ENCODE peak calls at places on chromosomes 12 and 14, in ten cellular contexts. One of them, this sample, is unnamed.

GRCh38 chr14:54652188-54652889 is 85.4 kb downstream of the SAMD4A start:
- DNase-seq in AG10803: peak
- DNase-seq in glutamatergic neuron: no peak
- DNase-seq in HFF-Myc: peak
- DNase-seq in transverse colon: peak
- DNase-seq in AG04449: peak
- DNase-seq in choroid plexus epithelial cell: peak
- DNase-seq in D721Med: no peak
- DNase-seq in MCF 10A: peak
- DNase-seq in fibroblast of villous mesenchyme: peak
- DNase-seq in this sample: peak

GRCh38 chr12:5487971-5488955 is 56.4 kb downstream of the NTF3 start:
- DNase-seq in transverse colon: no peak
- DNase-seq in MCF 10A: no peak
- DNase-seq in AG04449: no peak
- DNase-seq in AG10803: peak
- DNase-seq in HFF-Myc: no peak
- DNase-seq in fibroblast of villous mesenchyme: peak
- DNase-seq in glutamatergic neuron: no peak
- DNase-seq in choroid plexus epithelial cell: no peak
- DNase-seq in D721Med: no peak
- DNase-seq in this sample: no peak

GRCh38 chr14:22463763-22464173 is 125.3 kb downstream of the DAD1 start:
- DNase-seq in AG04449: no peak
- DNase-seq in HFF-Myc: no peak
- DNase-seq in MCF 10A: no peak
- DNase-seq in glutamatergic neuron: no peak
- DNase-seq in choroid plexus epithelial cell: no peak
- DNase-seq in D721Med: no peak
- DNase-seq in AG10803: no peak
- DNase-seq in transverse colon: no peak
- DNase-seq in fibroblast of villous mesenchyme: no peak
- DNase-seq in this sample: no peak

GRCh38 chr12:3313655-3314305 is 177.2 kb upstream of the PRMT8 start:
- DNase-seq in glutamatergic neuron: peak
- DNase-seq in choroid plexus epithelial cell: peak
- DNase-seq in AG04449: no peak
- DNase-seq in AG10803: peak
- DNase-seq in transverse colon: no peak
- DNase-seq in fibroblast of villous mesenchyme: no peak
- DNase-seq in D721Med: no peak
- DNase-seq in MCF 10A: no peak
- DNase-seq in HFF-Myc: no peak
- DNase-seq in this sample: no peak

GRCh38 chr12:120495189-120495722 is 657 bp upstream of the DYNLL1 start:
- DNase-seq in D721Med: no peak
- DNase-seq in MCF 10A: no peak
- DNase-seq in AG10803: no peak
- DNase-seq in choroid plexus epithelial cell: peak
- DNase-seq in AG04449: no peak
- DNase-seq in glutamatergic neuron: no peak
- DNase-seq in transverse colon: no peak
- DNase-seq in fibroblast of villous mesenchyme: peak
- DNase-seq in HFF-Myc: no peak
- DNase-seq in this sample: no peak

GRCh38 chr14:61466249-61466904 is 145.0 kb downstream of the PRKCH start:
- DNase-seq in D721Med: no peak
- DNase-seq in AG10803: peak
- DNase-seq in choroid plexus epithelial cell: peak
- DNase-seq in MCF 10A: peak
- DNase-seq in AG04449: peak
- DNase-seq in HFF-Myc: no peak
- DNase-seq in glutamatergic neuron: no peak
- DNase-seq in fibroblast of villous mesenchyme: peak
- DNase-seq in transverse colon: peak
- DNase-seq in this sample: peak

GRCh38 chr12:58465418-58465817 is 454.9 kb downstream of the LRIG3 start:
- DNase-seq in transverse colon: no peak
- DNase-seq in AG04449: no peak
- DNase-seq in fibroblast of villous mesenchyme: peak
- DNase-seq in glutamatergic neuron: no peak
- DNase-seq in D721Med: no peak
- DNase-seq in AG10803: no peak
- DNase-seq in choroid plexus epithelial cell: peak
- DNase-seq in MCF 10A: no peak
- DNase-seq in HFF-Myc: no peak
- DNase-seq in this sample: no peak

GRCh38 chr12:123049398-123050250 is 69.1 kb downstream of the ARL6IP4 start:
- DNase-seq in transverse colon: no peak
- DNase-seq in MCF 10A: no peak
- DNase-seq in glutamatergic neuron: no peak
- DNase-seq in fibroblast of villous mesenchyme: no peak
- DNase-seq in choroid plexus epithelial cell: peak
- DNase-seq in AG04449: no peak
- DNase-seq in HFF-Myc: no peak
- DNase-seq in D721Med: no peak
- DNase-seq in AG10803: peak
- DNase-seq in this sample: no peak

GRCh38 chr12:70074510-70074909 is 168.7 kb upstream of the CNOT2 start:
- DNase-seq in transverse colon: no peak
- DNase-seq in choroid plexus epithelial cell: no peak
- DNase-seq in fibroblast of villous mesenchyme: no peak
- DNase-seq in AG10803: no peak
- DNase-seq in AG04449: no peak
- DNase-seq in glutamatergic neuron: no peak
- DNase-seq in HFF-Myc: no peak
- DNase-seq in D721Med: no peak
- DNase-seq in MCF 10A: no peak
- DNase-seq in this sample: no peak

DNA sequence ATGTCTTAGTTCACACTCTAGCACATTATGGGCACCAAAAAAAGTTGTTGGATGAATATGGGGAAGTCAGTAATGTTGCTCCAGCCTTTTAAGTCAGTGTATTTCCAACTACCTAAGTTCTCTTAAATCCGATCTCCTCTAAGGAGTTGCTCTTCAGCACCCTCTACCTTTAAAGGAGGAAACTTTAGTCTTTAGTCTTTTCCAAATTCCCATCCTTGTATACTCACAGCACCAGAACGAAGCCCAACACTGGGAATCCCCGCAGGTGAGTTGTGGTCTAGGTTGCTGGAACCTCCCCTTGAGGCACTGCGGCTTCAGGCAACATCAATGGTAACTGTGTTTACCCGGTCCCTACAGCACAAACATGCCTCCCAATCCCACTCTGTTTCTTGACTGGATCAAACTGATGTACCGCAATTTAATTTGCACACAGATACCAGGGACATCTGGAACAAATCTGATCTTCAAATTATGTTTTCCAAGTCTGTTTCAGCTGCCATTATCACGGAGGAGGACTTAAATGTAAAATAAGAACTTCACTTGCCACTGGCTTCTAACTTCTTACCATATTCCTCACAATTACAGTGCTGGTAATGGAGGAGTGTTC is 179.0 kb downstream of the FOXN3 start:
- DNase-seq in MCF 10A: peak
- DNase-seq in AG10803: peak
- DNase-seq in glutamatergic neuron: no peak
- DNase-seq in choroid plexus epithelial cell: peak
- DNase-seq in fibroblast of villous mesenchyme: peak
- DNase-seq in transverse colon: no peak
- DNase-seq in HFF-Myc: no peak
- DNase-seq in D721Med: no peak
- DNase-seq in AG04449: no peak
- DNase-seq in this sample: no peak
- TF ChIP-seq CTCF in MCF 10A: peak
- TF ChIP-seq CTCF in AG10803: peak
- TF ChIP-seq CTCF in glutamatergic neuron: no peak
- TF ChIP-seq CTCF in choroid plexus epithelial cell: peak
- TF ChIP-seq CTCF in fibroblast of villous mesenchyme: peak
- TF ChIP-seq CTCF in transverse colon: peak
- TF ChIP-seq CTCF in HFF-Myc: peak
- TF ChIP-seq CTCF in D721Med: peak
- TF ChIP-seq CTCF in AG04449: no peak
- TF ChIP-seq CTCF in this sample: no peak

GRCh38 chr14:73729556-73730265 is 15.5 kb upstream of the PNMA1 start:
- DNase-seq in D721Med: no peak
- DNase-seq in MCF 10A: no peak
- DNase-seq in fibroblast of villous mesenchyme: no peak
- DNase-seq in transverse colon: no peak
- DNase-seq in glutamatergic neuron: no peak
- DNase-seq in AG04449: no peak
- DNase-seq in choroid plexus epithelial cell: no peak
- DNase-seq in AG10803: no peak
- DNase-seq in HFF-Myc: no peak
- DNase-seq in this sample: peak

GRCh38 chr14:73732006-73732405 is 17.8 kb upstream of the PNMA1 start:
- DNase-seq in fibroblast of villous mesenchyme: no peak
- DNase-seq in AG04449: no peak
- DNase-seq in choroid plexus epithelial cell: no peak
- DNase-seq in transverse colon: no peak
- DNase-seq in MCF 10A: no peak
- DNase-seq in HFF-Myc: no peak
- DNase-seq in glutamatergic neuron: no peak
- DNase-seq in AG10803: no peak
- DNase-seq in D721Med: no peak
- DNase-seq in this sample: no peak

GRCh38 chr14:73729015-73729330 is 14.8 kb upstream of the PNMA1 start:
- DNase-seq in D721Med: no peak
- DNase-seq in AG10803: no peak
- DNase-seq in choroid plexus epithelial cell: no peak
- DNase-seq in transverse colon: no peak
- DNase-seq in MCF 10A: no peak
- DNase-seq in fibroblast of villous mesenchyme: no peak
- DNase-seq in glutamatergic neuron: no peak
- DNase-seq in HFF-Myc: no peak
- DNase-seq in AG04449: no peak
- DNase-seq in this sample: no peak

GRCh38 chr14:73728106-73729014 is 14.2 kb upstream of the PNMA1 start:
- DNase-seq in AG04449: no peak
- DNase-seq in AG10803: peak
- DNase-seq in D721Med: peak
- DNase-seq in fibroblast of villous mesenchyme: peak
- DNase-seq in HFF-Myc: peak
- DNase-seq in MCF 10A: peak
- DNase-seq in glutamatergic neuron: peak
- DNase-seq in choroid plexus epithelial cell: peak
- DNase-seq in transverse colon: peak
- DNase-seq in this sample: peak

DNA sequence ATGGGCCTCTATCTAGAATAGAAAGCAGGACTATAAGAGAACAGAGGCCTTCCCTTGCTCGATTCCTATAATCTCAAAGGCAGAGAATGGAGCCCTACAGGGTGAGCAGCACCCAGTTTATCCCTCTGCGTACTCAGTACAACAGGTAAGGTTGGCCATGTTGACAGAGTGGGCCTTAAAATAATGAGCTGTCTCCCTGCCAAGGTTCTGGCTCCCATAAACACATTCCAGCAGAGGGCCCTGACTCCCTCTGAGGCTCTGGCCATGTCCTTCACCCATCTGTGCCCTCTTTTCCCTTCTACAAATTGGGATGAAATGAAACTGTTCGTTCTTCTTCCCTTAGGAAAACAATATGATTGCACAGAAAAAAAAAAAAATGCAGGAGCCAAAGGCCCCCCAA is 16.9 kb upstream of the PNMA1 start:
- DNase-seq in AG04449: no peak
- DNase-seq in MCF 10A: no peak
- DNase-seq in fibroblast of villous mesenchyme: no peak
- DNase-seq in D721Med: no peak
- DNase-seq in transverse colon: no peak
- DNase-seq in glutamatergic neuron: no peak
- DNase-seq in HFF-Myc: no peak
- DNase-seq in choroid plexus epithelial cell: no peak
- DNase-seq in AG10803: no peak
- DNase-seq in this sample: peak
- TF ChIP-seq CTCF in AG04449: no peak
- TF ChIP-seq CTCF in MCF 10A: no peak
- TF ChIP-seq CTCF in fibroblast of villous mesenchyme: no peak
- TF ChIP-seq CTCF in D721Med: no peak
- TF ChIP-seq CTCF in transverse colon: no peak
- TF ChIP-seq CTCF in glutamatergic neuron: no peak
- TF ChIP-seq CTCF in HFF-Myc: no peak
- TF ChIP-seq CTCF in choroid plexus epithelial cell: peak
- TF ChIP-seq CTCF in AG10803: no peak
- TF ChIP-seq CTCF in this sample: no peak

GRCh38 chr12:110244829-110245228 is 36.2 kb upstream of the ATP2A2 start:
- DNase-seq in HFF-Myc: no peak
- DNase-seq in fibroblast of villous mesenchyme: peak
- DNase-seq in AG10803: no peak
- DNase-seq in transverse colon: no peak
- DNase-seq in choroid plexus epithelial cell: no peak
- DNase-seq in AG04449: no peak
- DNase-seq in glutamatergic neuron: no peak
- DNase-seq in MCF 10A: no peak
- DNase-seq in D721Med: no peak
- DNase-seq in this sample: no peak

GRCh38 chr12:110244372-110244771 is 36.7 kb upstream of the ATP2A2 start:
- DNase-seq in choroid plexus epithelial cell: no peak
- DNase-seq in HFF-Myc: no peak
- DNase-seq in fibroblast of villous mesenchyme: no peak
- DNase-seq in glutamatergic neuron: no peak
- DNase-seq in D721Med: no peak
- DNase-seq in AG04449: no peak
- DNase-seq in MCF 10A: no peak
- DNase-seq in AG10803: no peak
- DNase-seq in transverse colon: no peak
- DNase-seq in this sample: no peak

GRCh38 chr12:110246690-110247339 is 34.2 kb upstream of the ATP2A2 start:
- DNase-seq in glutamatergic neuron: no peak
- DNase-seq in HFF-Myc: no peak
- DNase-seq in D721Med: no peak
- DNase-seq in fibroblast of villous mesenchyme: no peak
- DNase-seq in transverse colon: no peak
- DNase-seq in AG10803: no peak
- DNase-seq in AG04449: no peak
- DNase-seq in choroid plexus epithelial cell: no peak
- DNase-seq in MCF 10A: no peak
- DNase-seq in this sample: no peak

GRCh38 chr12:110247340-110248095 is 33.5 kb upstream of the ATP2A2 start:
- DNase-seq in HFF-Myc: no peak
- DNase-seq in D721Med: no peak
- DNase-seq in choroid plexus epithelial cell: peak
- DNase-seq in AG10803: no peak
- DNase-seq in transverse colon: peak
- DNase-seq in glutamatergic neuron: no peak
- DNase-seq in AG04449: no peak
- DNase-seq in fibroblast of villous mesenchyme: no peak
- DNase-seq in MCF 10A: peak
- DNase-seq in this sample: no peak

GRCh38 chr12:110245278-110245868 is 35.7 kb upstream of the ATP2A2 start:
- DNase-seq in transverse colon: peak
- DNase-seq in HFF-Myc: no peak
- DNase-seq in D721Med: no peak
- DNase-seq in AG10803: no peak
- DNase-seq in fibroblast of villous mesenchyme: no peak
- DNase-seq in glutamatergic neuron: peak
- DNase-seq in MCF 10A: peak
- DNase-seq in choroid plexus epithelial cell: no peak
- DNase-seq in AG04449: no peak
- DNase-seq in this sample: no peak
- TF ChIP-seq CTCF in transverse colon: peak
- TF ChIP-seq CTCF in HFF-Myc: peak
- TF ChIP-seq CTCF in D721Med: peak
- TF ChIP-seq CTCF in AG10803: peak
- TF ChIP-seq CTCF in fibroblast of villous mesenchyme: peak
- TF ChIP-seq CTCF in glutamatergic neuron: peak
- TF ChIP-seq CTCF in MCF 10A: peak
- TF ChIP-seq CTCF in choroid plexus epithelial cell: peak
- TF ChIP-seq CTCF in AG04449: peak
- TF ChIP-seq CTCF in this sample: no peak

GRCh38 chr12:30839643-30840190 is 85.0 kb upstream of the CAPRIN2 start:
- DNase-seq in AG04449: no peak
- DNase-seq in HFF-Myc: no peak
- DNase-seq in glutamatergic neuron: no peak
- DNase-seq in D721Med: no peak
- DNase-seq in transverse colon: no peak
- DNase-seq in fibroblast of villous mesenchyme: no peak
- DNase-seq in MCF 10A: no peak
- DNase-seq in AG10803: no peak
- DNase-seq in choroid plexus epithelial cell: no peak
- DNase-seq in this sample: no peak
- TF ChIP-seq CTCF in AG04449: no peak
- TF ChIP-seq CTCF in HFF-Myc: peak
- TF ChIP-seq CTCF in glutamatergic neuron: no peak
- TF ChIP-seq CTCF in D721Med: no peak
- TF ChIP-seq CTCF in transverse colon: no peak
- TF ChIP-seq CTCF in fibroblast of villous mesenchyme: no peak
- TF ChIP-seq CTCF in MCF 10A: no peak
- TF ChIP-seq CTCF in AG10803: no peak
- TF ChIP-seq CTCF in choroid plexus epithelial cell: no peak
- TF ChIP-seq CTCF in this sample: no peak